ENCODE peak calls at places on chromosome 12, in nine cellular contexts. P, F, C, U, Y, Z, X, V and I are unnamed samples.

GRCh38 chr12:132447327-132447720 is 42.6 kb upstream of the FBRSL1 start:
- DNase-seq in P (no peak), F (no peak), C (no peak), U (no peak), Y (no peak), Z (no peak), X (no peak), V (no peak), I (no peak)

GRCh38 chr12:96719671-96720362 is 187.2 kb upstream of the NEDD1 start:
- DNase-seq in P (peak; percentile 1), F (no peak), C (peak; percentile 40), U (no peak), Y (no peak), Z (no peak), X (peak; percentile 47), V (peak; percentile 19), I (peak; percentile 19)

GRCh38 chr12:15393995-15394394 is 71.7 kb downstream of the PTPRO start:
- DNase-seq in P (no peak), F (no peak), C (no peak), U (no peak), Y (no peak), Z (no peak), X (no peak), V (no peak), I (no peak)

GRCh38 chr12:3199551-3200031 is 122.4 kb downstream of the TSPAN9 start:
- DNase-seq in P (no peak), F (no peak), C (peak; percentile 59), U (no peak), Y (no peak), Z (no peak), X (peak; percentile 47), V (peak; percentile 79), I (peak; percentile 37)

GRCh38 chr12:66242261-66242760 is 53.3 kb downstream of the IRAK3 start:
- DNase-seq in P (no peak), F (no peak), C (no peak), U (no peak), Y (no peak), Z (no peak), X (no peak), V (no peak), I (no peak)

GRCh38 chr12:67430708-67431335 is 161.7 kb downstream of the CAND1 start:
- DNase-seq in P (peak; percentile 49), F (no peak), C (no peak), U (no peak), Y (no peak), Z (peak; percentile 68), X (peak; percentile 27), V (peak; percentile 56), I (no peak)

GRCh38 chr12:110780448-110780847 is 37.8 kb upstream of the PPP1CC start:
- DNase-seq in P (no peak), F (no peak), C (no peak), U (peak; percentile 29), Y (no peak), Z (no peak), X (no peak), V (no peak), I (no peak)

GRCh38 chr12:106301611-106302321 is 767 bp upstream of the TCP11L2 start:
- DNase-seq in P (no peak), F (no peak), C (peak; percentile 64), U (peak; percentile 91), Y (no peak), Z (peak; percentile 44), X (peak; percentile 43), V (peak; percentile 42), I (peak; percentile 82)

GRCh38 chr12:104579716-104580495 is 123.2 kb downstream of the CHST11 start:
- DNase-seq in P (no peak), F (no peak), C (no peak), U (no peak), Y (no peak), Z (no peak), X (no peak), V (no peak), I (no peak)

GRCh38 chr12:55720894-55721444 is 776 bp downstream of the RDH5 start:
- DNase-seq in P (peak; percentile 84), F (no peak), C (peak; percentile 91), U (no peak), Y (peak; percentile 66), Z (peak; percentile 51), X (peak; percentile 95), V (peak; percentile 99), I (peak; percentile 88)

GRCh38 chr12:51351913-51352532 is 5.5 kb upstream of the CELA1 start:
- DNase-seq in P (no peak), F (no peak), C (peak; percentile 66), U (peak; percentile 34), Y (peak; percentile 27), Z (peak; percentile 31), X (peak; percentile 80), V (peak; percentile 82), I (peak; percentile 62)

GRCh38 chr12:2288001-2288400 is 235.2 kb downstream of the CACNA1C start:
- DNase-seq in P (no peak), F (no peak), C (peak; percentile 73), U (no peak), Y (no peak), Z (no peak), X (peak; percentile 49), V (peak; percentile 83), I (no peak)

GRCh38 chr12:113070117-113070906 is 13.8 kb downstream of the DTX1 start:
- DNase-seq in P (no peak), F (no peak), C (no peak), U (no peak), Y (no peak), Z (no peak), X (no peak), V (no peak), I (no peak)

GRCh38 chr12:78863482-78864427 is 819 bp upstream of the SYT1 start:
- DNase-seq in P (no peak), F (no peak), C (peak; percentile 39), U (no peak), Y (no peak), Z (peak; percentile 15), X (peak; percentile 57), V (peak; percentile 78), I (peak; percentile 72)

GRCh38 chr12:85057370-85057963 is 21.3 kb downstream of the LRRIQ1 start:
- DNase-seq in P (peak; percentile 11), F (no peak), C (peak; percentile 41), U (no peak), Y (peak; percentile 39), Z (peak; percentile 55), X (peak; percentile 75), V (peak; percentile 77), I (peak; percentile 61)

GRCh38 chr12:55696796-55697462 is 10.8 kb downstream of the ITGA7 start:
- DNase-seq in P (no peak), F (no peak), C (no peak), U (no peak), Y (no peak), Z (no peak), X (no peak), V (no peak), I (no peak)

GRCh38 chr12:53492830-53493609 is 6.2 kb downstream of the MAP3K12 start:
- DNase-seq in P (peak; percentile 74), F (peak; percentile 97), C (peak; percentile 80), U (peak; percentile 80), Y (peak; percentile 64), Z (peak; percentile 91), X (peak; percentile 86), V (peak; percentile 95), I (peak; percentile 89)

GRCh38 chr12:57031789-57032188 is 15.5 kb upstream of the TAC3 start:
- DNase-seq in P (no peak), F (no peak), C (no peak), U (no peak), Y (no peak), Z (no peak), X (no peak), V (no peak), I (no peak)

GRCh38 chr12:21852251-21852650 is 77.7 kb upstream of the KCNJ8 start:
- DNase-seq in P (peak; percentile 3), F (no peak), C (peak; percentile 90), U (no peak), Y (no peak), Z (no peak), X (peak; percentile 89), V (peak; percentile 80), I (no peak)

GRCh38 chr12:100858658-100859057 is 64.1 kb downstream of the ANO4 start:
- DNase-seq in P (no peak), F (no peak), C (peak; percentile 16), U (no peak), Y (no peak), Z (no peak), X (peak; percentile 23), V (peak; percentile 25), I (no peak)

GRCh38 chr12:5165296-5165970 is 121.8 kb downstream of the KCNA5 start:
- DNase-seq in P (no peak), F (no peak), C (peak; percentile 21), U (no peak), Y (no peak), Z (no peak), X (no peak), V (no peak), I (no peak)

GRCh38 chr12:67651380-67651695 is 2.8 kb downstream of the DYRK2 start:
- DNase-seq in P (no peak), F (no peak), C (peak; percentile 59), U (peak; percentile 38), Y (no peak), Z (no peak), X (peak; percentile 62), V (peak; percentile 70), I (peak; percentile 27)

DNA sequence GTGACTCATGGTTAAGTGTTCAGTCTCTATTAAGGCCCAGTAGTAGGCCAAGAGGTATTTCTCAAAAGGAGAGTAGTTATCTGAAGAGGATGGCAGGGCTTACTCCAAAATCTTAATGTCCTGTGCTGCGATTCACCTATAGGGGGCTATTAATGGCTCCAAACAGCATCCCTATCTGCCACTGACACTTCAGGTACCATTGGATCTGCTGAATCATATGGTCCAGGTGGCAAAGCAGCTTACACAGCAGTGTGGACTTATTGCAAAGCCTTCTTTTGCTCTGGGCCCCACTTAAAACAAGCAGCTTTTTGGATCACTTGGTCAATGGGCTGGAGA is 60.8 kb upstream of the ATP2B1 start:
- DNase-seq in P (no peak), F (no peak), C (no peak), U (no peak), Y (no peak), Z (no peak), X (no peak), V (no peak), I (no peak)
- TF ChIP-seq CTCF in P (no peak), F (no peak), C (no peak), U (no peak), Y (peak; percentile 38), Z (no peak), X (no peak), V (no peak), I (no peak)

GRCh38 chr12:6960291-6961277 is 9.4 kb downstream of the PTPN6 start:
- DNase-seq in P (no peak), F (no peak), C (peak; percentile 38), U (no peak), Y (no peak), Z (no peak), X (peak; percentile 42), V (peak; percentile 62), I (no peak)
- TF ChIP-seq CTCF in P (peak; percentile 19), F (no peak), C (peak; percentile 40), U (peak; percentile 13), Y (peak; percentile 7), Z (peak; percentile 20), X (no peak), V (peak; percentile 26), I (no peak)

GRCh38 chr12:58920102-58920955 is at the start of gene LRIG3:
- DNase-seq in P (peak; percentile 72), F (peak; percentile 96), C (peak; percentile 89), U (no peak), Y (peak; percentile 59), Z (peak; percentile 82), X (peak; percentile 89), V (peak; percentile 96), I (peak; percentile 96)
- TF ChIP-seq CTCF in P (no peak), F (no peak), C (peak; percentile 1), U (no peak), Y (no peak), Z (no peak), X (no peak), V (no peak), I (no peak)

GRCh38 chr12:11963841-11964471 is 106.8 kb upstream of the BCL2L14 start:
- DNase-seq in P (no peak), F (no peak), C (no peak), U (no peak), Y (no peak), Z (no peak), X (no peak), V (no peak), I (no peak)
- TF ChIP-seq CTCF in P (no peak), F (no peak), C (no peak), U (no peak), Y (no peak), Z (no peak), X (no peak), V (no peak), I (no peak)